ENCODE peak calls at places on chromosomes 12 and 14, in four cellular contexts. H is K562, J is H1, Q is mucosa of descending colon. L is an unnamed sample.

GRCh38 chr12:2177751-2178150 is 125.0 kb downstream of the CACNA1C start:
- DNase-seq in H (no peak), J (no peak), Q (no peak), L (no peak)

GRCh38 chr14:61668267-61668666 is 27.0 kb upstream of the HIF1A start:
- DNase-seq in Q (no peak), H (no peak), J (no peak), L (no peak)

GRCh38 chr12:7905071-7905470 is 30.9 kb downstream of the SLC2A3 start:
- DNase-seq in H (no peak), Q (no peak), J (no peak), L (peak)

GRCh38 chr14:73290279-73290678 is 53.0 kb downstream of the PAPLN start:
- DNase-seq in J (no peak), Q (no peak), H (no peak), L (no peak)

GRCh38 chr12:25553083-25553482 is at the start of gene LMNTD1:
- DNase-seq in Q (no peak), J (no peak), H (no peak), L (peak)

GRCh38 chr12:53560386-53560785 is 53.1 kb upstream of the NPFF start:
- DNase-seq in H (no peak), Q (no peak), J (no peak), L (peak)

GRCh38 chr14:48936352-48936751 is 649.8 kb downstream of the RPS29 start:
- DNase-seq in J (no peak), Q (no peak), H (no peak), L (peak)

GRCh38 chr14:105602799-105603763 is 76.7 kb downstream of the TMEM121 start:
- DNase-seq in Q (peak), H (no peak), J (no peak), L (no peak)

GRCh38 chr14:25042362-25043299 is 7.3 kb downstream of the STXBP6 start:
- DNase-seq in H (peak), J (no peak), Q (no peak), L (peak)

GRCh38 chr12:110745632-110746284 is 3.1 kb upstream of the PPP1CC start:
- DNase-seq in Q (no peak), J (no peak), H (no peak), L (no peak)

GRCh38 chr12:26271889-26272492 is 76.6 kb downstream of the SSPN start:
- DNase-seq in J (no peak), H (no peak), Q (peak), L (peak)

GRCh38 chr12:6333029-6333428 is 8.8 kb downstream of the TNFRSF1A start:
- DNase-seq in H (no peak), J (no peak), Q (peak), L (no peak)

GRCh38 chr14:59772252-59772651 is 98.3 kb downstream of the RTN1 start:
- DNase-seq in J (no peak), H (no peak), Q (no peak), L (no peak)

GRCh38 chr12:105706321-105706972 is 376.0 kb downstream of the C12orf75 start:
- DNase-seq in J (peak), Q (no peak), H (no peak), L (peak)

GRCh38 chr14:56159066-56159465 is 40.9 kb downstream of the PELI2 start:
- DNase-seq in J (no peak), H (no peak), Q (no peak), L (no peak)

GRCh38 chr14:91267965-91268437 is 23.5 kb upstream of the GPR68 start:
- DNase-seq in H (peak), J (no peak), Q (no peak), L (no peak)

GRCh38 chr14:91270619-91271018 is 26.1 kb upstream of the GPR68 start:
- DNase-seq in J (no peak), Q (no peak), H (no peak), L (no peak)

GRCh38 chr14:91270188-91270587 is 25.7 kb upstream of the GPR68 start:
- DNase-seq in J (no peak), H (no peak), Q (no peak), L (no peak)

GRCh38 chr14:91271639-91272038 is 27.1 kb upstream of the GPR68 start:
- DNase-seq in H (no peak), Q (no peak), J (no peak), L (no peak)

GRCh38 chr14:91269076-91269991 is 24.8 kb upstream of the GPR68 start:
- DNase-seq in Q (no peak), H (no peak), J (no peak), L (no peak)
- H3K4me3 ChIP-seq in Q (no peak), H (no peak), J (no peak), L (no peak)

DNA sequence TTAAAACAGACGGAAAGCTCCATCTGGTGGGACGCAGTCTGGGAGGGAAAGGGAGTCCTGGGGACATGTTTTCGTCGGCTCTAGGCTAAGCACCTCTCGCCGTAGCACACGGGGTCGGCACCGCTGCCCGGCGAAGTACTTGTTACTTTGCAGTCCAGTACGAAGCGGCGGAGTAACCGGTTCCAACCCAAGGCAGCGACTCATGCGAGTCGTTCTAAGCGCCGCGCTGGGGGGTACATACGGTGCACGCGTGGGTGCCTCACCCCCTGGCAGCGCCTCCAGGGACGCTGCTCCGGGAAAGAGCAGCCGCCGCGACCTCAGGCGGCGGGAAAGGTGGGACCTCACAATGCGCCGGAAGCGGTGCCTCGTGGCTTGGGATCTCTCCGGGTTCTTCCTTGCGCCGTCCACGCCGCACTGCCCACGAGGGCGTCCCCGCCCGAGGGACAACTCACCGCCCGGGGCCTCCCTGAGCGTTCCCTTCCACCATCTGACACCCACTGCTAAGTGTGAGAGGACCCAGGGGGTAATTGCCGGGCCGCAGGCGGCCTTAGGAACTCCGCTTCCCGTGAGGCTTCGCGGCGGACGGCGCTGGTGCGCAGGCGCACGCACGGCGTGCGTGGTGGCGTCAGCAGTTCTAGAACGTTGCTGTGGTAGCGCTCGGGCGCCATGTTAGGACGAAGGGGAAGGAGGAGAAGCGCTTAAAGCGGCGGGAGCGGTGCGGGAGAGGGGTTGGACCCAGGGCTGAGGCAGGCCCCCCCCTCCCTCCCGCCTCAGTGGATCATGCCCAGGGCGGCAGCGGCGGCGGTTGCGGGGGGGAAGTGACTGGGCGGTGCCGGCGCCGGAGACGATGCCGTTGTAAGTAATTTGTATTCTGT is at the start of gene PAPOLA:
- DNase-seq in J (peak), Q (peak), H (peak), L (peak)
- TF ChIP-seq CTCF in J (peak), Q (no peak), H (peak), L (no peak)

GRCh38 chr12:57627504-57628279 is 5.3 kb downstream of the B4GALNT1 start:
- DNase-seq in J (no peak), Q (no peak), H (no peak), L (no peak)
- H3K4me3 ChIP-seq in J (peak), Q (no peak), H (no peak), L (no peak)

GRCh38 chr12:92332552-92332951 is 186.9 kb upstream of the BTG1 start:
- DNase-seq in Q (no peak), J (no peak), H (no peak), L (no peak)
- TF ChIP-seq CTCF in Q (no peak), J (no peak), H (no peak), L (no peak)

GRCh38 chr12:45727994-45728624 is 1.4 kb upstream of the ARID2 start:
- DNase-seq in Q (no peak), H (no peak), J (no peak), L (no peak)
- H3K4me3 ChIP-seq in Q (peak), H (peak), J (peak), L (peak)

L was measured in astrocyte of the cerebellum.